ENCODE peak calls at places on chromosome 22, in six cellular contexts. Z, J, L, X, I and C are unnamed samples.

GRCh38 chr22:42907404-42908081 is 50.5 kb upstream of the ARFGAP3 start:
- DNase-seq in J (no peak), I (no peak), Z (no peak), X (no peak), L (no peak), C (no peak)

GRCh38 chr22:49996192-49996531 is 16.4 kb downstream of the IL17REL start:
- DNase-seq in I (no peak), J (no peak), X (no peak), L (no peak), Z (no peak), C (no peak)

GRCh38 chr22:20922141-20922751 is 5.0 kb downstream of the CRKL start:
- DNase-seq in X (no peak), I (no peak), Z (no peak), J (no peak), L (no peak), C (peak; percentile 32)

GRCh38 chr22:23431337-23432072 is 148.6 kb downstream of the IGLL1 start:
- DNase-seq in X (no peak), J (no peak), L (no peak), I (no peak), Z (no peak), C (peak; percentile 55)

GRCh38 chr22:43110927-43111623 is 525 bp downstream of the BIK start:
- DNase-seq in J (no peak), L (no peak), X (peak; percentile 75), Z (no peak), I (no peak), C (no peak)

GRCh38 chr22:20536590-20537324 is 29.3 kb downstream of the MED15 start:
- DNase-seq in I (no peak), Z (no peak), J (no peak), X (no peak), L (no peak), C (no peak)

GRCh38 chr22:24697141-24697540 is 77.4 kb downstream of the PIWIL3 start:
- DNase-seq in I (no peak), L (no peak), X (no peak), Z (no peak), J (no peak), C (no peak)

GRCh38 chr22:43731986-43732385 is 80.1 kb downstream of the EFCAB6 start:
- DNase-seq in I (no peak), Z (no peak), X (no peak), L (no peak), J (no peak), C (no peak)

GRCh38 chr22:30541979-30542810 is 4.3 kb downstream of the SEC14L6 start:
- DNase-seq in L (no peak), Z (peak; percentile 2), X (peak; percentile 79), J (peak; percentile 62), I (peak; percentile 24), C (peak; percentile 45)

GRCh38 chr22:22682196-22682595 is 37.8 kb downstream of the GGTLC2 start:
- DNase-seq in X (no peak), Z (no peak), L (no peak), I (no peak), J (no peak), C (no peak)

GRCh38 chr22:23292453-23293350 is 112.4 kb downstream of the BCR start:
- DNase-seq in L (no peak), X (no peak), J (no peak), Z (no peak), I (no peak), C (no peak)

GRCh38 chr22:49149721-49150608 is 677.7 kb downstream of the BRD1 start:
- DNase-seq in X (no peak), L (no peak), I (no peak), Z (no peak), J (no peak), C (peak; percentile 25)

GRCh38 chr22:24459911-24460310 is 32.5 kb downstream of the ADORA2A start:
- DNase-seq in X (no peak), Z (no peak), J (no peak), I (no peak), L (no peak), C (no peak)

GRCh38 chr22:26362471-26362870 is 66.6 kb upstream of the ASPHD2 start:
- DNase-seq in I (no peak), L (peak; percentile 6), J (no peak), X (no peak), Z (no peak), C (no peak)
- H2AK5ac ChIP-seq in I (no peak overlapping the region), L (no peak overlapping the region), J (no peak overlapping the region), X (no peak overlapping the region), Z (no peak overlapping the region), C (no peak overlapping the region)

GRCh38 chr22:38189104-38189503 is 7.5 kb upstream of the PLA2G6 start:
- DNase-seq in J (no peak), Z (no peak), X (no peak), I (no peak), L (no peak), C (no peak)

GRCh38 chr22:38184788-38185187 is 3.2 kb upstream of the PLA2G6 start:
- DNase-seq in X (no peak), Z (no peak), L (no peak), I (no peak), J (no peak), C (no peak)

GRCh38 chr22:38186429-38186828 is 4.8 kb upstream of the PLA2G6 start:
- DNase-seq in Z (peak; percentile 80), L (no peak), X (no peak), I (no peak), J (no peak), C (no peak)

GRCh38 chr22:38190581-38190980 is 9.0 kb upstream of the PLA2G6 start:
- DNase-seq in I (no peak), Z (no peak), X (no peak), J (no peak), L (no peak), C (no peak)

DNA sequence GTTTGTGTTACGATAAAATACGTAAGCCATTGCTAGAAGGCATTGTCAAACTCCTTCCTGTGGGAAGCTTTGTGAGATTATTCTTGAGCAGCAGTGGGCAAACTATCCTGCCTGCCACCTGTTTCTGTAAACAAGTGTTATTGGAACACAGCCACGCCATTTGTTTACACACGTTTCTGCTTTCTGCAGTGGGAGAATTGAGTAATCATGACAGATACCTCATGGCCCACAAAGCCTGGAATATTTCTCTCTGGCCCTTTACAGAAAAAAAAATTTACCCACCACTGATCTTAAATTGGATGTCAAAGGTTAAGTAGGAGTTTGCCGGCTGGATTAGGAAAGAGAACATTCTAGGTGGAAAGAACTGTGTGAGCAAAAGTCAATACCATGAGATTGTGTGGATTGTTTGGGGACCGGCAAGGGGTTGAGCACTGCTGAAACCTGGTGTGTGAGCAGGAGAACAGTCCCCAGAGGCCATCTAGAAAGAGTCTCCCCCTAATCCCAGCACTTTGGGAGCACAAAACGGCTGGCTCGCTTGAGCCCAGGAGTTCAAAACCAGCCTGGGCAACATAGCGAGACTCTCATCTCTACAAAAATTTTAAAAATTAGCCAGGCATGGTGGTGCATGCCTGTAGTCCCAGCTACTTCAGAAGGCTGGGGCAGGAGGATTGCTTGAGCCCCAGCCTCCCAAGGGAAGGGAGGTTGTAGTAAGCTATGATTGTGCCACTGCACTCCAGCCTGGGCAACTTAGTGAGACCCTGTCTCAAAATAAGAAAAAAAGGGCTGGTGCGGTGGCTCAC is 6.0 kb upstream of the PLA2G6 start:
- DNase-seq in L (peak; percentile 71), Z (peak; percentile 92), I (no peak), J (no peak), X (no peak), C (no peak)
- H2BK15ac ChIP-seq in L (no peak overlapping the region), Z (no peak overlapping the region), I (no peak overlapping the region), J (no peak overlapping the region), X (no peak overlapping the region), C (no peak overlapping the region)

GRCh38 chr22:44821741-44822425 is 69.5 kb downstream of the ARHGAP8 start:
- DNase-seq in J (no peak), L (no peak), X (no peak), I (no peak), Z (no peak), C (no peak)
- H3K27ac ChIP-seq in J (no peak overlapping the region), L (no peak overlapping the region), X (no peak overlapping the region), I (no peak overlapping the region), Z (no peak overlapping the region), C (no peak overlapping the region)

DNA sequence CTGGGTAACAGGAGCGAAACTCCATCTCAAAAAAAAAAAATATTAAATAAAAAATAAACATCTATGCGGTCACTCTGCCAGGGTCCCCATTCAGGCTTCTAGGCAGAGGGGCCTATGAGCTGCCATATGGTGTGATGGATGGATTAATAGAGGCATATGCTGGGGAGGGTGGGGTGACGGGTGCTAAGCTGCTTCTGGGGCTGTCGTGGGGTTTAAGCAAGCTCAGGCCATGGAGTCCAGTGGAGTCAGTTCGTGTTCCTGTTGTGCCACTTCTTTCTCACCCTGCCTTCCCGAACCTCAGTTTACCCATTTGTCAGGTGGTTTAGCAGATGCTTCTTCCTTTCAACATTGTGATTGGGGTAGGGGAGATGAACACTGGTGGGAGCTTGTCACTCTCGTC is 9.0 kb upstream of the GRAMD4 start:
- DNase-seq in L (no peak), X (no peak), Z (no peak), J (no peak), I (no peak), C (no peak)
- H2AK5ac ChIP-seq in L (no peak overlapping the region), X (no peak overlapping the region), Z (no peak overlapping the region), J (no peak overlapping the region), I (no peak overlapping the region), C (no peak overlapping the region)

GRCh38 chr22:40046126-40046525 is 51.4 kb downstream of the FAM83F start:
- DNase-seq in I (no peak), J (no peak), Z (no peak), L (no peak), X (no peak), C (no peak)
- H2BK15ac ChIP-seq in I (no peak overlapping the region), J (no peak overlapping the region), Z (no peak overlapping the region), L (no peak overlapping the region), X (peak overlapping the region; percentile 31), C (no peak overlapping the region)

GRCh38 chr22:28967163-28967562 is 83.8 kb downstream of the ZNRF3 start:
- DNase-seq in J (no peak), L (no peak), X (no peak), I (no peak), Z (no peak), C (no peak)

GRCh38 chr22:28967969-28968368 is 84.6 kb downstream of the ZNRF3 start:
- DNase-seq in L (no peak), J (no peak), X (no peak), I (no peak), Z (no peak), C (no peak)

GRCh38 chr22:28973352-28973751 is 88.3 kb downstream of the C22orf31 start:
- DNase-seq in X (no peak), Z (no peak), J (no peak), L (peak; percentile 52), I (no peak), C (no peak)

GRCh38 chr22:28969401-28970168 is 86.2 kb downstream of the ZNRF3 start:
- DNase-seq in Z (no peak), J (no peak), I (no peak), X (no peak), L (no peak), C (no peak)
- H3K27ac ChIP-seq in Z (peak overlapping the region; percentile 15), J (no peak overlapping the region), I (no peak overlapping the region), X (no peak overlapping the region), L (no peak overlapping the region), C (no peak overlapping the region)

DNA sequence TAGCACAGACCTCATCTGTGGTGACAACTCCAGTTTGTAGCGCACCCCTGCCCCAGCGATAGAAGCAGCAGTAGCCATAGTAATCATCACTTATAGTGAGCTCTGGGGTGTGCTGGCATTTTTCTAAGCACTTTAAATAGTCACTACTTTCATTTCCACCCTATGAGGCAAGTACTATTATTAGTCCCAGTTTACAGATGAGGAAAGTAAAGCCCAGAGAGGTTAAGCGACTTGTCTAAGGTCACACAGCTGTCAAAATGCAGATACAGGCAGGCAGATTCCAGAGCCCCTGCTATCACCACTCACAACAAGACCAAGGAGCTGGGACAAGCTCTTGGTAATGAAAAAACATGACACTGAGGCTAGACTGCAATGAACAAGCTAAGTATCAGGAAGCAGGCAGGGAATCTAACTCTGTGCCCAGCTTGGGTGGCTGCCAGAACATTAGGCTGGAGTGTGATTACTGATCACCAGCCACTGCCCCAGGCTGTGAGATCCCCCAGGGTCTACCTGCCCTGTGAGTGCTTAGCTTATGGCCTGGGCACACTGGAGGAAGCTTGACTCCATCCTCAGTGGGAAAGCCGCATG is 561.2 kb downstream of the MN1 start:
- DNase-seq in X (no peak), L (peak; percentile 12), Z (peak; percentile 52), J (no peak), I (no peak), C (no peak)
- H2AK5ac ChIP-seq in X (no peak overlapping the region), L (peak overlapping the region; percentile 33), Z (peak overlapping the region; percentile 93), J (no peak overlapping the region), I (no peak overlapping the region), C (no peak overlapping the region)